ENCODE peak calls at places on chromosomes 13 and 19, in four cellular contexts. One of them, this sample, is unnamed.
A peak's percentile ranks its signal among the peaks of the same experiment; 100 is the strongest.

GRCh38 chr13:32883501-32883900 is 132.7 kb upstream of the KL start:
- DNase-seq in fibroblast of mammary gland: peak; percentile 19
- DNase-seq in hypothalamus: peak; percentile 28
- DNase-seq in GM06990: no peak
- DNase-seq in this sample: no peak

GRCh38 chr13:99709134-99709533 is 207.9 kb downstream of the TM9SF2 start:
- DNase-seq in fibroblast of mammary gland: no peak
- DNase-seq in hypothalamus: no peak
- DNase-seq in GM06990: no peak
- DNase-seq in this sample: no peak

GRCh38 chr13:97030705-97031452 is 36.6 kb upstream of the OXGR1 start:
- DNase-seq in fibroblast of mammary gland: peak; percentile 77
- DNase-seq in hypothalamus: no peak
- DNase-seq in GM06990: no peak
- DNase-seq in this sample: peak; percentile 80

GRCh38 chr13:81639984-81640582 is 1299.2 kb upstream of the SPRY2 start:
- DNase-seq in fibroblast of mammary gland: no peak
- DNase-seq in hypothalamus: peak; percentile 1
- DNase-seq in GM06990: no peak
- DNase-seq in this sample: no peak

GRCh38 chr13:49421391-49421790 is 22.5 kb downstream of the CAB39L start:
- DNase-seq in fibroblast of mammary gland: peak; percentile 27
- DNase-seq in hypothalamus: no peak
- DNase-seq in GM06990: no peak
- DNase-seq in this sample: peak; percentile 40

GRCh38 chr13:60571571-60571970 is 174.6 kb downstream of the TDRD3 start:
- DNase-seq in fibroblast of mammary gland: no peak
- DNase-seq in hypothalamus: no peak
- DNase-seq in GM06990: no peak
- DNase-seq in this sample: no peak

GRCh38 chr19:58274771-58275199 is 4.0 kb upstream of the ZNF8 start:
- DNase-seq in fibroblast of mammary gland: peak; percentile 59
- DNase-seq in hypothalamus: peak; percentile 30
- DNase-seq in GM06990: no peak
- DNase-seq in this sample: no peak

GRCh38 chr19:4191044-4191443 is 8.6 kb downstream of the ANKRD24 start:
- DNase-seq in fibroblast of mammary gland: no peak
- DNase-seq in hypothalamus: no peak
- DNase-seq in GM06990: no peak
- DNase-seq in this sample: no peak

GRCh38 chr19:47239610-47240296 is 8.8 kb upstream of the BBC3 start:
- DNase-seq in fibroblast of mammary gland: no peak
- DNase-seq in hypothalamus: peak; percentile 89
- DNase-seq in GM06990: peak; percentile 60
- DNase-seq in this sample: peak; percentile 54

GRCh38 chr13:34587586-34587985 is 354.5 kb upstream of the NBEA start:
- DNase-seq in fibroblast of mammary gland: no peak
- DNase-seq in hypothalamus: no peak
- DNase-seq in GM06990: no peak
- DNase-seq in this sample: no peak

GRCh38 chr13:29991343-29991742 is 140.9 kb upstream of the UBL3 start:
- DNase-seq in fibroblast of mammary gland: peak; percentile 95
- DNase-seq in hypothalamus: no peak
- DNase-seq in GM06990: no peak
- DNase-seq in this sample: peak; percentile 73

GRCh38 chr13:48942131-48942530 is 33.6 kb upstream of the FNDC3A start:
- DNase-seq in fibroblast of mammary gland: peak; percentile 82
- DNase-seq in hypothalamus: no peak
- DNase-seq in GM06990: no peak
- DNase-seq in this sample: peak; percentile 64